ENCODE peak calls at places on chromosome 21, in eight cellular contexts. One of them, this sample, is unnamed.

GRCh38 chr21:33240404-33240803 is 10.7 kb downstream of the IFNAR2 start:
- DNase-seq in MV-4-11: no peak
- DNase-seq in astrocyte: no peak
- DNase-seq in stimulated activated CD8-positive, alpha-beta memory T cell treated with anti-CD3 and anti-CD28 coated beads, Interleukin-7, amount 100 ng/mL, for 1 hour: no peak
- DNase-seq in A172: no peak
- DNase-seq in left ventricle myocardium superior: no peak
- DNase-seq in GM03348: no peak
- DNase-seq in stimulated activated naive CD4-positive, alpha-beta T cell: no peak
- DNase-seq in this sample: no peak

GRCh38 chr21:34803792-34804440 is 135.1 kb downstream of the CLIC6 start:
- DNase-seq in MV-4-11: peak; percentile 62
- DNase-seq in astrocyte: no peak
- DNase-seq in stimulated activated CD8-positive, alpha-beta memory T cell treated with anti-CD3 and anti-CD28 coated beads, Interleukin-7, amount 100 ng/mL, for 1 hour: no peak
- DNase-seq in A172: no peak
- DNase-seq in left ventricle myocardium superior: no peak
- DNase-seq in GM03348: no peak
- DNase-seq in stimulated activated naive CD4-positive, alpha-beta T cell: no peak
- DNase-seq in this sample: no peak

GRCh38 chr21:36654341-36654740 is 44.6 kb upstream of the SIM2 start:
- DNase-seq in MV-4-11: no peak
- DNase-seq in astrocyte: no peak
- DNase-seq in stimulated activated CD8-positive, alpha-beta memory T cell treated with anti-CD3 and anti-CD28 coated beads, Interleukin-7, amount 100 ng/mL, for 1 hour: no peak
- DNase-seq in A172: no peak
- DNase-seq in left ventricle myocardium superior: no peak
- DNase-seq in GM03348: no peak
- DNase-seq in stimulated activated naive CD4-positive, alpha-beta T cell: no peak
- DNase-seq in this sample: no peak

GRCh38 chr21:10463156-10463555 is 58.2 kb upstream of the TPTE start:
- DNase-seq in MV-4-11: no peak
- DNase-seq in astrocyte: no peak
- DNase-seq in stimulated activated CD8-positive, alpha-beta memory T cell treated with anti-CD3 and anti-CD28 coated beads, Interleukin-7, amount 100 ng/mL, for 1 hour: no peak
- DNase-seq in A172: no peak
- DNase-seq in left ventricle myocardium superior: no peak
- DNase-seq in GM03348: no peak
- DNase-seq in stimulated activated naive CD4-positive, alpha-beta T cell: no peak
- DNase-seq in this sample: no peak

GRCh38 chr21:31293986-31294385 is 50.1 kb downstream of the TIAM1 start:
- DNase-seq in MV-4-11: no peak
- DNase-seq in astrocyte: peak; percentile 96
- DNase-seq in stimulated activated CD8-positive, alpha-beta memory T cell treated with anti-CD3 and anti-CD28 coated beads, Interleukin-7, amount 100 ng/mL, for 1 hour: no peak
- DNase-seq in A172: peak; percentile 97
- DNase-seq in left ventricle myocardium superior: no peak
- DNase-seq in GM03348: peak; percentile 89
- DNase-seq in stimulated activated naive CD4-positive, alpha-beta T cell: no peak
- DNase-seq in this sample: no peak

GRCh38 chr21:45850181-45850580 is 131.4 kb upstream of the COL6A1 start:
- DNase-seq in MV-4-11: no peak
- DNase-seq in astrocyte: no peak
- DNase-seq in stimulated activated CD8-positive, alpha-beta memory T cell treated with anti-CD3 and anti-CD28 coated beads, Interleukin-7, amount 100 ng/mL, for 1 hour: no peak
- DNase-seq in A172: no peak
- DNase-seq in left ventricle myocardium superior: no peak
- DNase-seq in GM03348: no peak
- DNase-seq in stimulated activated naive CD4-positive, alpha-beta T cell: no peak
- DNase-seq in this sample: no peak

GRCh38 chr21:29601072-29601471 is 302.4 kb downstream of the BACH1 start:
- DNase-seq in MV-4-11: no peak
- DNase-seq in astrocyte: no peak
- DNase-seq in stimulated activated CD8-positive, alpha-beta memory T cell treated with anti-CD3 and anti-CD28 coated beads, Interleukin-7, amount 100 ng/mL, for 1 hour: no peak
- DNase-seq in A172: no peak
- DNase-seq in left ventricle myocardium superior: no peak
- DNase-seq in GM03348: no peak
- DNase-seq in stimulated activated naive CD4-positive, alpha-beta T cell: no peak
- DNase-seq in this sample: no peak

GRCh38 chr21:26080211-26080610 is 90.4 kb downstream of the APP start:
- DNase-seq in MV-4-11: no peak
- DNase-seq in astrocyte: no peak
- DNase-seq in stimulated activated CD8-positive, alpha-beta memory T cell treated with anti-CD3 and anti-CD28 coated beads, Interleukin-7, amount 100 ng/mL, for 1 hour: no peak
- DNase-seq in A172: no peak
- DNase-seq in left ventricle myocardium superior: no peak
- DNase-seq in GM03348: no peak
- DNase-seq in stimulated activated naive CD4-positive, alpha-beta T cell: no peak
- DNase-seq in this sample: no peak

GRCh38 chr21:46048926-46049889 is 48.7 kb upstream of the COL6A2 start:
- DNase-seq in MV-4-11: no peak
- DNase-seq in astrocyte: peak; percentile 100
- DNase-seq in stimulated activated CD8-positive, alpha-beta memory T cell treated with anti-CD3 and anti-CD28 coated beads, Interleukin-7, amount 100 ng/mL, for 1 hour: no peak
- DNase-seq in A172: peak; percentile 86
- DNase-seq in left ventricle myocardium superior: peak; percentile 91
- DNase-seq in GM03348: peak; percentile 93
- DNase-seq in stimulated activated naive CD4-positive, alpha-beta T cell: no peak
- DNase-seq in this sample: no peak

GRCh38 chr21:31480228-31480627 is 136.2 kb upstream of the TIAM1 start:
- DNase-seq in MV-4-11: no peak
- DNase-seq in astrocyte: no peak
- DNase-seq in stimulated activated CD8-positive, alpha-beta memory T cell treated with anti-CD3 and anti-CD28 coated beads, Interleukin-7, amount 100 ng/mL, for 1 hour: no peak
- DNase-seq in A172: no peak
- DNase-seq in left ventricle myocardium superior: no peak
- DNase-seq in GM03348: no peak
- DNase-seq in stimulated activated naive CD4-positive, alpha-beta T cell: no peak
- DNase-seq in this sample: no peak

GRCh38 chr21:15283138-15283537 is 218.3 kb upstream of the NRIP1 start:
- DNase-seq in MV-4-11: no peak
- DNase-seq in astrocyte: no peak
- DNase-seq in stimulated activated CD8-positive, alpha-beta memory T cell treated with anti-CD3 and anti-CD28 coated beads, Interleukin-7, amount 100 ng/mL, for 1 hour: no peak
- DNase-seq in A172: no peak
- DNase-seq in left ventricle myocardium superior: no peak
- DNase-seq in GM03348: no peak
- DNase-seq in stimulated activated naive CD4-positive, alpha-beta T cell: no peak
- DNase-seq in this sample: no peak

GRCh38 chr21:41589620-41590175 is 81.7 kb upstream of the TMPRSS2 start:
- DNase-seq in MV-4-11: no peak
- DNase-seq in astrocyte: no peak
- DNase-seq in stimulated activated CD8-positive, alpha-beta memory T cell treated with anti-CD3 and anti-CD28 coated beads, Interleukin-7, amount 100 ng/mL, for 1 hour: no peak
- DNase-seq in A172: no peak
- DNase-seq in left ventricle myocardium superior: no peak
- DNase-seq in GM03348: no peak
- DNase-seq in stimulated activated naive CD4-positive, alpha-beta T cell: no peak
- DNase-seq in this sample: no peak

GRCh38 chr21:46028547-46029200 is 47.1 kb downstream of the COL6A1 start:
- DNase-seq in MV-4-11: no peak
- DNase-seq in astrocyte: peak; percentile 81
- DNase-seq in stimulated activated CD8-positive, alpha-beta memory T cell treated with anti-CD3 and anti-CD28 coated beads, Interleukin-7, amount 100 ng/mL, for 1 hour: no peak
- DNase-seq in A172: no peak
- DNase-seq in left ventricle myocardium superior: no peak
- DNase-seq in GM03348: peak; percentile 78
- DNase-seq in stimulated activated naive CD4-positive, alpha-beta T cell: no peak
- DNase-seq in this sample: no peak

GRCh38 chr21:42581676-42582371 is 68.2 kb downstream of the SLC37A1 start:
- DNase-seq in MV-4-11: no peak
- DNase-seq in astrocyte: no peak
- DNase-seq in stimulated activated CD8-positive, alpha-beta memory T cell treated with anti-CD3 and anti-CD28 coated beads, Interleukin-7, amount 100 ng/mL, for 1 hour: no peak
- DNase-seq in A172: no peak
- DNase-seq in left ventricle myocardium superior: no peak
- DNase-seq in GM03348: no peak
- DNase-seq in stimulated activated naive CD4-positive, alpha-beta T cell: no peak
- DNase-seq in this sample: no peak

GRCh38 chr21:33047231-33047630 is 21.5 kb downstream of the OLIG2 start:
- DNase-seq in MV-4-11: no peak
- DNase-seq in astrocyte: peak; percentile 78
- DNase-seq in stimulated activated CD8-positive, alpha-beta memory T cell treated with anti-CD3 and anti-CD28 coated beads, Interleukin-7, amount 100 ng/mL, for 1 hour: no peak
- DNase-seq in A172: peak; percentile 83
- DNase-seq in left ventricle myocardium superior: no peak
- DNase-seq in GM03348: peak; percentile 68
- DNase-seq in stimulated activated naive CD4-positive, alpha-beta T cell: no peak
- DNase-seq in this sample: no peak

GRCh38 chr21:45868086-45868485 is 113.5 kb upstream of the COL6A1 start:
- DNase-seq in MV-4-11: no peak
- DNase-seq in astrocyte: no peak
- DNase-seq in stimulated activated CD8-positive, alpha-beta memory T cell treated with anti-CD3 and anti-CD28 coated beads, Interleukin-7, amount 100 ng/mL, for 1 hour: no peak
- DNase-seq in A172: no peak
- DNase-seq in left ventricle myocardium superior: no peak
- DNase-seq in GM03348: no peak
- DNase-seq in stimulated activated naive CD4-positive, alpha-beta T cell: no peak
- DNase-seq in this sample: no peak

GRCh38 chr21:16047857-16048256 is 318.1 kb downstream of the USP25 start:
- DNase-seq in MV-4-11: no peak
- DNase-seq in astrocyte: peak; percentile 49
- DNase-seq in stimulated activated CD8-positive, alpha-beta memory T cell treated with anti-CD3 and anti-CD28 coated beads, Interleukin-7, amount 100 ng/mL, for 1 hour: no peak
- DNase-seq in A172: no peak
- DNase-seq in left ventricle myocardium superior: no peak
- DNase-seq in GM03348: peak; percentile 11
- DNase-seq in stimulated activated naive CD4-positive, alpha-beta T cell: no peak
- DNase-seq in this sample: no peak

GRCh38 chr21:42417533-42417932 is 13.8 kb downstream of the UBASH3A start:
- DNase-seq in MV-4-11: no peak
- DNase-seq in astrocyte: no peak
- DNase-seq in stimulated activated CD8-positive, alpha-beta memory T cell treated with anti-CD3 and anti-CD28 coated beads, Interleukin-7, amount 100 ng/mL, for 1 hour: no peak
- DNase-seq in A172: no peak
- DNase-seq in left ventricle myocardium superior: no peak
- DNase-seq in GM03348: no peak
- DNase-seq in stimulated activated naive CD4-positive, alpha-beta T cell: peak; percentile 49
- DNase-seq in this sample: no peak

GRCh38 chr21:43767980-43768867 is 7.9 kb downstream of the CSTB start:
- DNase-seq in MV-4-11: no peak
- DNase-seq in astrocyte: peak; percentile 87
- DNase-seq in stimulated activated CD8-positive, alpha-beta memory T cell treated with anti-CD3 and anti-CD28 coated beads, Interleukin-7, amount 100 ng/mL, for 1 hour: no peak
- DNase-seq in A172: peak; percentile 93
- DNase-seq in left ventricle myocardium superior: no peak
- DNase-seq in GM03348: peak; percentile 77
- DNase-seq in stimulated activated naive CD4-positive, alpha-beta T cell: no peak
- DNase-seq in this sample: no peak

GRCh38 chr21:15894596-15894995 is 164.8 kb downstream of the USP25 start:
- DNase-seq in MV-4-11: no peak
- DNase-seq in astrocyte: peak; percentile 23
- DNase-seq in stimulated activated CD8-positive, alpha-beta memory T cell treated with anti-CD3 and anti-CD28 coated beads, Interleukin-7, amount 100 ng/mL, for 1 hour: no peak
- DNase-seq in A172: peak; percentile 27
- DNase-seq in left ventricle myocardium superior: no peak
- DNase-seq in GM03348: peak; percentile 33
- DNase-seq in stimulated activated naive CD4-positive, alpha-beta T cell: no peak
- DNase-seq in this sample: no peak

GRCh38 chr21:44477712-44478111 is 22.4 kb downstream of the LRRC3 start:
- DNase-seq in MV-4-11: no peak
- DNase-seq in astrocyte: no peak
- DNase-seq in stimulated activated CD8-positive, alpha-beta memory T cell treated with anti-CD3 and anti-CD28 coated beads, Interleukin-7, amount 100 ng/mL, for 1 hour: no peak
- DNase-seq in A172: no peak
- DNase-seq in left ventricle myocardium superior: no peak
- DNase-seq in GM03348: no peak
- DNase-seq in stimulated activated naive CD4-positive, alpha-beta T cell: no peak
- DNase-seq in this sample: no peak

GRCh38 chr21:35351434-35351833 is 302.3 kb upstream of the RUNX1 start:
- DNase-seq in MV-4-11: peak; percentile 11
- DNase-seq in astrocyte: no peak
- DNase-seq in stimulated activated CD8-positive, alpha-beta memory T cell treated with anti-CD3 and anti-CD28 coated beads, Interleukin-7, amount 100 ng/mL, for 1 hour: no peak
- DNase-seq in A172: no peak
- DNase-seq in left ventricle myocardium superior: no peak
- DNase-seq in GM03348: no peak
- DNase-seq in stimulated activated naive CD4-positive, alpha-beta T cell: no peak
- DNase-seq in this sample: no peak

GRCh38 chr21:36661511-36662309 is 37.2 kb upstream of the SIM2 start:
- DNase-seq in MV-4-11: no peak
- DNase-seq in astrocyte: no peak
- DNase-seq in stimulated activated CD8-positive, alpha-beta memory T cell treated with anti-CD3 and anti-CD28 coated beads, Interleukin-7, amount 100 ng/mL, for 1 hour: no peak
- DNase-seq in A172: peak; percentile 42
- DNase-seq in left ventricle myocardium superior: peak; percentile 37
- DNase-seq in GM03348: no peak
- DNase-seq in stimulated activated naive CD4-positive, alpha-beta T cell: no peak
- DNase-seq in this sample: no peak

GRCh38 chr21:35002879-35003722 is 46.0 kb downstream of the RUNX1 start:
- DNase-seq in MV-4-11: peak; percentile 83
- DNase-seq in astrocyte: peak; percentile 96
- DNase-seq in stimulated activated CD8-positive, alpha-beta memory T cell treated with anti-CD3 and anti-CD28 coated beads, Interleukin-7, amount 100 ng/mL, for 1 hour: no peak
- DNase-seq in A172: no peak
- DNase-seq in left ventricle myocardium superior: no peak
- DNase-seq in GM03348: peak; percentile 48
- DNase-seq in stimulated activated naive CD4-positive, alpha-beta T cell: no peak
- DNase-seq in this sample: no peak

GRCh38 chr21:45317401-45318145 is 29.9 kb upstream of the POFUT2 start:
- DNase-seq in MV-4-11: no peak
- DNase-seq in astrocyte: peak; percentile 86
- DNase-seq in stimulated activated CD8-positive, alpha-beta memory T cell treated with anti-CD3 and anti-CD28 coated beads, Interleukin-7, amount 100 ng/mL, for 1 hour: no peak
- DNase-seq in A172: peak; percentile 95
- DNase-seq in left ventricle myocardium superior: no peak
- DNase-seq in GM03348: peak; percentile 72
- DNase-seq in stimulated activated naive CD4-positive, alpha-beta T cell: no peak
- DNase-seq in this sample: no peak

GRCh38 chr21:17540530-17540929 is 27.7 kb downstream of the CXADR start:
- DNase-seq in MV-4-11: peak; percentile 53
- DNase-seq in astrocyte: no peak
- DNase-seq in stimulated activated CD8-positive, alpha-beta memory T cell treated with anti-CD3 and anti-CD28 coated beads, Interleukin-7, amount 100 ng/mL, for 1 hour: no peak
- DNase-seq in A172: no peak
- DNase-seq in left ventricle myocardium superior: no peak
- DNase-seq in GM03348: no peak
- DNase-seq in stimulated activated naive CD4-positive, alpha-beta T cell: no peak
- DNase-seq in this sample: no peak

GRCh38 chr21:32742470-32742869 is 14.7 kb upstream of the SYNJ1 start:
- DNase-seq in MV-4-11: no peak
- DNase-seq in astrocyte: no peak
- DNase-seq in stimulated activated CD8-positive, alpha-beta memory T cell treated with anti-CD3 and anti-CD28 coated beads, Interleukin-7, amount 100 ng/mL, for 1 hour: no peak
- DNase-seq in A172: no peak
- DNase-seq in left ventricle myocardium superior: no peak
- DNase-seq in GM03348: no peak
- DNase-seq in stimulated activated naive CD4-positive, alpha-beta T cell: no peak
- DNase-seq in this sample: no peak

GRCh38 chr21:31115249-31115648 is 77.0 kb upstream of the KRTAP19-8 start:
- DNase-seq in MV-4-11: no peak
- DNase-seq in astrocyte: no peak
- DNase-seq in stimulated activated CD8-positive, alpha-beta memory T cell treated with anti-CD3 and anti-CD28 coated beads, Interleukin-7, amount 100 ng/mL, for 1 hour: no peak
- DNase-seq in A172: no peak
- DNase-seq in left ventricle myocardium superior: no peak
- DNase-seq in GM03348: no peak
- DNase-seq in stimulated activated naive CD4-positive, alpha-beta T cell: no peak
- DNase-seq in this sample: no peak

GRCh38 chr21:38957575-38958340 is 152.0 kb downstream of the ETS2 start:
- DNase-seq in MV-4-11: no peak
- DNase-seq in astrocyte: no peak
- DNase-seq in stimulated activated CD8-positive, alpha-beta memory T cell treated with anti-CD3 and anti-CD28 coated beads, Interleukin-7, amount 100 ng/mL, for 1 hour: no peak
- DNase-seq in A172: no peak
- DNase-seq in left ventricle myocardium superior: no peak
- DNase-seq in GM03348: no peak
- DNase-seq in stimulated activated naive CD4-positive, alpha-beta T cell: no peak
- DNase-seq in this sample: no peak

GRCh38 chr21:29145354-29145782 is 14.9 kb downstream of the MAP3K7CL start:
- DNase-seq in MV-4-11: peak; percentile 73
- DNase-seq in astrocyte: peak; percentile 91
- DNase-seq in stimulated activated CD8-positive, alpha-beta memory T cell treated with anti-CD3 and anti-CD28 coated beads, Interleukin-7, amount 100 ng/mL, for 1 hour: no peak
- DNase-seq in A172: peak; percentile 97
- DNase-seq in left ventricle myocardium superior: no peak
- DNase-seq in GM03348: peak; percentile 69
- DNase-seq in stimulated activated naive CD4-positive, alpha-beta T cell: no peak
- DNase-seq in this sample: no peak

GRCh38 chr21:32867587-32867986 is 96.0 kb upstream of the PAXBP1 start:
- DNase-seq in MV-4-11: no peak
- DNase-seq in astrocyte: no peak
- DNase-seq in stimulated activated CD8-positive, alpha-beta memory T cell treated with anti-CD3 and anti-CD28 coated beads, Interleukin-7, amount 100 ng/mL, for 1 hour: no peak
- DNase-seq in A172: no peak
- DNase-seq in left ventricle myocardium superior: no peak
- DNase-seq in GM03348: no peak
- DNase-seq in stimulated activated naive CD4-positive, alpha-beta T cell: no peak
- DNase-seq in this sample: no peak

This sample was measured in KG1.